ENCODE peak calls at places on chromosomes 1 and 21, in ten cellular contexts. One of them, this sample, is unnamed.

GRCh38 chr1:47527653-47528272 is 89.9 kb downstream of the FOXD2 start:
- DNase-seq in BJ: no peak
- DNase-seq in IMR-90: no peak
- DNase-seq in endodermal cell: peak
- DNase-seq in fibroblast of pulmonary artery: no peak
- DNase-seq in choroid plexus epithelial cell: peak
- DNase-seq in hepatocyte: peak
- DNase-seq in AG09309: no peak
- DNase-seq in transverse colon: peak
- DNase-seq in CD8-positive, alpha-beta memory T cell: no peak
- DNase-seq in this sample: no peak

GRCh38 chr1:147491098-147491497 is 50.2 kb upstream of the BCL9 start:
- DNase-seq in BJ: no peak
- DNase-seq in IMR-90: no peak
- DNase-seq in endodermal cell: peak
- DNase-seq in fibroblast of pulmonary artery: no peak
- DNase-seq in choroid plexus epithelial cell: no peak
- DNase-seq in hepatocyte: no peak
- DNase-seq in AG09309: no peak
- DNase-seq in transverse colon: no peak
- DNase-seq in CD8-positive, alpha-beta memory T cell: no peak
- DNase-seq in this sample: no peak

GRCh38 chr1:229342902-229343587 is at the start of gene CCSAP:
- DNase-seq in BJ: no peak
- DNase-seq in IMR-90: peak
- DNase-seq in endodermal cell: peak
- DNase-seq in fibroblast of pulmonary artery: peak
- DNase-seq in choroid plexus epithelial cell: peak
- DNase-seq in hepatocyte: peak
- DNase-seq in AG09309: no peak
- DNase-seq in transverse colon: peak
- DNase-seq in CD8-positive, alpha-beta memory T cell: peak
- DNase-seq in this sample: no peak

GRCh38 chr21:14922980-14923379 is 141.8 kb downstream of the NRIP1 start:
- DNase-seq in BJ: no peak
- DNase-seq in IMR-90: no peak
- DNase-seq in endodermal cell: no peak
- DNase-seq in fibroblast of pulmonary artery: no peak
- DNase-seq in choroid plexus epithelial cell: no peak
- DNase-seq in hepatocyte: no peak
- DNase-seq in AG09309: no peak
- DNase-seq in transverse colon: no peak
- DNase-seq in CD8-positive, alpha-beta memory T cell: no peak
- DNase-seq in this sample: no peak

GRCh38 chr1:193221641-193222040 is 35.2 kb upstream of the B3GALT2 start:
- DNase-seq in BJ: peak
- DNase-seq in IMR-90: no peak
- DNase-seq in endodermal cell: no peak
- DNase-seq in fibroblast of pulmonary artery: no peak
- DNase-seq in choroid plexus epithelial cell: no peak
- DNase-seq in hepatocyte: no peak
- DNase-seq in AG09309: no peak
- DNase-seq in transverse colon: no peak
- DNase-seq in CD8-positive, alpha-beta memory T cell: no peak
- DNase-seq in this sample: peak

GRCh38 chr1:184462170-184462569 is 75.3 kb downstream of the C1orf21 start:
- DNase-seq in BJ: no peak
- DNase-seq in IMR-90: no peak
- DNase-seq in endodermal cell: no peak
- DNase-seq in fibroblast of pulmonary artery: no peak
- DNase-seq in choroid plexus epithelial cell: no peak
- DNase-seq in hepatocyte: no peak
- DNase-seq in AG09309: no peak
- DNase-seq in transverse colon: no peak
- DNase-seq in CD8-positive, alpha-beta memory T cell: no peak
- DNase-seq in this sample: no peak

GRCh38 chr1:28409066-28409465 is 39.5 kb downstream of the PHACTR4 start:
- DNase-seq in BJ: no peak
- DNase-seq in IMR-90: no peak
- DNase-seq in endodermal cell: no peak
- DNase-seq in fibroblast of pulmonary artery: no peak
- DNase-seq in choroid plexus epithelial cell: no peak
- DNase-seq in hepatocyte: no peak
- DNase-seq in AG09309: no peak
- DNase-seq in transverse colon: no peak
- DNase-seq in CD8-positive, alpha-beta memory T cell: no peak
- DNase-seq in this sample: no peak

GRCh38 chr1:17016317-17016661 is 4.6 kb upstream of the ATP13A2 start:
- DNase-seq in BJ: peak
- DNase-seq in IMR-90: peak
- DNase-seq in endodermal cell: no peak
- DNase-seq in fibroblast of pulmonary artery: peak
- DNase-seq in choroid plexus epithelial cell: peak
- DNase-seq in hepatocyte: no peak
- DNase-seq in AG09309: no peak
- DNase-seq in transverse colon: no peak
- DNase-seq in CD8-positive, alpha-beta memory T cell: no peak
- DNase-seq in this sample: peak

GRCh38 chr1:8015036-8015808 is 10.9 kb downstream of the ERRFI1 start:
- DNase-seq in BJ: peak
- DNase-seq in IMR-90: peak
- DNase-seq in endodermal cell: peak
- DNase-seq in fibroblast of pulmonary artery: peak
- DNase-seq in choroid plexus epithelial cell: peak
- DNase-seq in hepatocyte: peak
- DNase-seq in AG09309: peak
- DNase-seq in transverse colon: peak
- DNase-seq in CD8-positive, alpha-beta memory T cell: peak
- DNase-seq in this sample: peak

GRCh38 chr1:8017495-8018310 is 8.4 kb downstream of the ERRFI1 start:
- DNase-seq in BJ: no peak
- DNase-seq in IMR-90: no peak
- DNase-seq in endodermal cell: no peak
- DNase-seq in fibroblast of pulmonary artery: no peak
- DNase-seq in choroid plexus epithelial cell: peak
- DNase-seq in hepatocyte: peak
- DNase-seq in AG09309: peak
- DNase-seq in transverse colon: no peak
- DNase-seq in CD8-positive, alpha-beta memory T cell: no peak
- DNase-seq in this sample: peak

GRCh38 chr1:8015809-8016165 is 10.3 kb downstream of the ERRFI1 start:
- DNase-seq in BJ: no peak
- DNase-seq in IMR-90: no peak
- DNase-seq in endodermal cell: no peak
- DNase-seq in fibroblast of pulmonary artery: peak
- DNase-seq in choroid plexus epithelial cell: peak
- DNase-seq in hepatocyte: no peak
- DNase-seq in AG09309: no peak
- DNase-seq in transverse colon: no peak
- DNase-seq in CD8-positive, alpha-beta memory T cell: no peak
- DNase-seq in this sample: peak

GRCh38 chr1:8014381-8014988 is 11.6 kb downstream of the ERRFI1 start:
- DNase-seq in BJ: no peak
- DNase-seq in IMR-90: no peak
- DNase-seq in endodermal cell: no peak
- DNase-seq in fibroblast of pulmonary artery: no peak
- DNase-seq in choroid plexus epithelial cell: peak
- DNase-seq in hepatocyte: no peak
- DNase-seq in AG09309: no peak
- DNase-seq in transverse colon: no peak
- DNase-seq in CD8-positive, alpha-beta memory T cell: no peak
- DNase-seq in this sample: no peak

GRCh38 chr1:8016244-8017241 is 9.6 kb downstream of the ERRFI1 start:
- DNase-seq in BJ: no peak
- DNase-seq in IMR-90: no peak
- DNase-seq in endodermal cell: no peak
- DNase-seq in fibroblast of pulmonary artery: no peak
- DNase-seq in choroid plexus epithelial cell: peak
- DNase-seq in hepatocyte: no peak
- DNase-seq in AG09309: no peak
- DNase-seq in transverse colon: no peak
- DNase-seq in CD8-positive, alpha-beta memory T cell: no peak
- DNase-seq in this sample: no peak
- H3K4me3 ChIP-seq in BJ: no peak
- H3K4me3 ChIP-seq in IMR-90: no peak
- H3K4me3 ChIP-seq in endodermal cell: peak
- H3K4me3 ChIP-seq in fibroblast of pulmonary artery: peak
- H3K4me3 ChIP-seq in choroid plexus epithelial cell: peak
- H3K4me3 ChIP-seq in hepatocyte: no peak
- H3K4me3 ChIP-seq in AG09309: no peak
- H3K4me3 ChIP-seq in transverse colon: no peak
- H3K4me3 ChIP-seq in CD8-positive, alpha-beta memory T cell: no peak
- H3K4me3 ChIP-seq in this sample: no peak

DNA sequence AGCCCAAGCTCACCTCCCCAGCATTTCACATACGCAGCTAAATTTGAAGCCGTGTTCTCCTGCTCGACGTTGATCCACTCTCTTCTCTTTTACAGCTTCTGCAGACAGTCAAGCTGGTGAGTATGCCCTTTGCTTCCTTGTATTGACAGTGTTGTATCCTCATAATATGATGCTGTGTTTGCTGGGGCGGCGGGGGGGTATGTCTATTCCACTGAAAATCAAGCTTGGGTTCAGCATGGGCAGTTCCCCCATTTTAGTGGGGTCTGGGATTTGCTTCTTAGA is 576 bp downstream of the FCGR2A start:
- DNase-seq in BJ: no peak
- DNase-seq in IMR-90: no peak
- DNase-seq in endodermal cell: no peak
- DNase-seq in fibroblast of pulmonary artery: no peak
- DNase-seq in choroid plexus epithelial cell: no peak
- DNase-seq in hepatocyte: no peak
- DNase-seq in AG09309: no peak
- DNase-seq in transverse colon: no peak
- DNase-seq in CD8-positive, alpha-beta memory T cell: no peak
- DNase-seq in this sample: no peak
- H3K4me3 ChIP-seq in BJ: no peak
- H3K4me3 ChIP-seq in IMR-90: no peak
- H3K4me3 ChIP-seq in endodermal cell: no peak
- H3K4me3 ChIP-seq in fibroblast of pulmonary artery: no peak
- H3K4me3 ChIP-seq in choroid plexus epithelial cell: no peak
- H3K4me3 ChIP-seq in hepatocyte: no peak
- H3K4me3 ChIP-seq in AG09309: no peak
- H3K4me3 ChIP-seq in transverse colon: no peak
- H3K4me3 ChIP-seq in CD8-positive, alpha-beta memory T cell: no peak
- H3K4me3 ChIP-seq in this sample: no peak

GRCh38 chr1:52552236-52552504 is 722 bp downstream of the TUT4 start:
- DNase-seq in BJ: no peak
- DNase-seq in IMR-90: peak
- DNase-seq in endodermal cell: peak
- DNase-seq in fibroblast of pulmonary artery: peak
- DNase-seq in choroid plexus epithelial cell: peak
- DNase-seq in hepatocyte: peak
- DNase-seq in AG09309: peak
- DNase-seq in transverse colon: peak
- DNase-seq in CD8-positive, alpha-beta memory T cell: peak
- DNase-seq in this sample: peak

GRCh38 chr1:52553372-52554266 is 727 bp upstream of the TUT4 start:
- DNase-seq in BJ: no peak
- DNase-seq in IMR-90: peak
- DNase-seq in endodermal cell: peak
- DNase-seq in fibroblast of pulmonary artery: peak
- DNase-seq in choroid plexus epithelial cell: peak
- DNase-seq in hepatocyte: peak
- DNase-seq in AG09309: peak
- DNase-seq in transverse colon: peak
- DNase-seq in CD8-positive, alpha-beta memory T cell: peak
- DNase-seq in this sample: peak

GRCh38 chr1:52550447-52550846 is 2.4 kb downstream of the TUT4 start:
- DNase-seq in BJ: no peak
- DNase-seq in IMR-90: no peak
- DNase-seq in endodermal cell: peak
- DNase-seq in fibroblast of pulmonary artery: no peak
- DNase-seq in choroid plexus epithelial cell: no peak
- DNase-seq in hepatocyte: no peak
- DNase-seq in AG09309: no peak
- DNase-seq in transverse colon: peak
- DNase-seq in CD8-positive, alpha-beta memory T cell: no peak
- DNase-seq in this sample: no peak

GRCh38 chr1:52552505-52553371 is at the start of gene TUT4:
- DNase-seq in BJ: no peak
- DNase-seq in IMR-90: peak
- DNase-seq in endodermal cell: peak
- DNase-seq in fibroblast of pulmonary artery: peak
- DNase-seq in choroid plexus epithelial cell: peak
- DNase-seq in hepatocyte: peak
- DNase-seq in AG09309: no peak
- DNase-seq in transverse colon: peak
- DNase-seq in CD8-positive, alpha-beta memory T cell: peak
- DNase-seq in this sample: peak

DNA sequence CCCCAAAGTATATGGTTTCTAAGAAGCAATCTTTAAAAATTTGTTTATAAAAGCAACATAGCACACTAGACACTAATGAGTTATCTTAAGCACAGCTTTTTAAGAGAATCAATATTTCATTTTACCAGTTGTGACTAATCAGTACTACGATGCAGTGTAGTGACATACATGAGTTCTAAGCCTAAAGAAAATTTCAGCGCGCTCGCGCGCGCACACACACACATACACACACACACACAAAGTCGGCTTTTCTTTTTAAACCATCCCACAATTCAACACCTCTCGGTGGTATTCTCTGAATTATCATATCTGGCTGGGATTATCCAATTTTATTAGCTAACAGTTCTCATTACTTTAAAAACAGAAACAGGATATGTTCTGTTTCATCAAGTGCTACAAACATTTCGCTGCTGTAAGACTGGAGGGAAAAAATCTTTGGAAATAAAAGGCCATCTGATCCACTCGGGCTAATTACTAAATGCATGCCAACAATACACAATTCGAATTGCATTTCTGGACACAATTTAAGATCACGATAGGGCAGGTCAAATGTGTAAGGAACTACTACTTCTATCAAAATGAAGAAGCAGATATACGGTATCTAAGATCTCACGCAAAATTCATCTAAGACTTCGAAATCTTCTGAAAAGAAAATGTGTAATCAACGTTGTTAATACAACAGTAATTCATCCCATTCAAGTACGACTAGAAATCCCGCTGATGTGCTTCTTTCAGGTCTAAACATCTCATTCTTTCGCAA is 1.2 kb downstream of the TUT4 start:
- DNase-seq in BJ: no peak
- DNase-seq in IMR-90: peak
- DNase-seq in endodermal cell: peak
- DNase-seq in fibroblast of pulmonary artery: peak
- DNase-seq in choroid plexus epithelial cell: peak
- DNase-seq in hepatocyte: peak
- DNase-seq in AG09309: no peak
- DNase-seq in transverse colon: peak
- DNase-seq in CD8-positive, alpha-beta memory T cell: peak
- DNase-seq in this sample: peak
- H3K4me3 ChIP-seq in BJ: peak
- H3K4me3 ChIP-seq in IMR-90: peak
- H3K4me3 ChIP-seq in endodermal cell: peak
- H3K4me3 ChIP-seq in fibroblast of pulmonary artery: peak
- H3K4me3 ChIP-seq in choroid plexus epithelial cell: peak
- H3K4me3 ChIP-seq in hepatocyte: peak
- H3K4me3 ChIP-seq in AG09309: peak
- H3K4me3 ChIP-seq in transverse colon: peak
- H3K4me3 ChIP-seq in CD8-positive, alpha-beta memory T cell: peak
- H3K4me3 ChIP-seq in this sample: peak

GRCh38 chr21:16533692-16534407 is 804.1 kb downstream of the USP25 start:
- DNase-seq in BJ: no peak
- DNase-seq in IMR-90: no peak
- DNase-seq in endodermal cell: no peak
- DNase-seq in fibroblast of pulmonary artery: no peak
- DNase-seq in choroid plexus epithelial cell: no peak
- DNase-seq in hepatocyte: no peak
- DNase-seq in AG09309: no peak
- DNase-seq in transverse colon: no peak
- DNase-seq in CD8-positive, alpha-beta memory T cell: no peak
- DNase-seq in this sample: no peak

GRCh38 chr21:16534408-16535099 is 804.8 kb downstream of the USP25 start:
- DNase-seq in BJ: no peak
- DNase-seq in IMR-90: peak
- DNase-seq in endodermal cell: no peak
- DNase-seq in fibroblast of pulmonary artery: peak
- DNase-seq in choroid plexus epithelial cell: peak
- DNase-seq in hepatocyte: peak
- DNase-seq in AG09309: peak
- DNase-seq in transverse colon: peak
- DNase-seq in CD8-positive, alpha-beta memory T cell: no peak
- DNase-seq in this sample: no peak

GRCh38 chr21:16536661-16537359 is 807.0 kb downstream of the USP25 start:
- DNase-seq in BJ: no peak
- DNase-seq in IMR-90: peak
- DNase-seq in endodermal cell: no peak
- DNase-seq in fibroblast of pulmonary artery: peak
- DNase-seq in choroid plexus epithelial cell: peak
- DNase-seq in hepatocyte: no peak
- DNase-seq in AG09309: no peak
- DNase-seq in transverse colon: no peak
- DNase-seq in CD8-positive, alpha-beta memory T cell: no peak
- DNase-seq in this sample: no peak

GRCh38 chr21:16532841-16533240 is 803.1 kb downstream of the USP25 start:
- DNase-seq in BJ: no peak
- DNase-seq in IMR-90: peak
- DNase-seq in endodermal cell: no peak
- DNase-seq in fibroblast of pulmonary artery: peak
- DNase-seq in choroid plexus epithelial cell: peak
- DNase-seq in hepatocyte: no peak
- DNase-seq in AG09309: no peak
- DNase-seq in transverse colon: no peak
- DNase-seq in CD8-positive, alpha-beta memory T cell: no peak
- DNase-seq in this sample: no peak

DNA sequence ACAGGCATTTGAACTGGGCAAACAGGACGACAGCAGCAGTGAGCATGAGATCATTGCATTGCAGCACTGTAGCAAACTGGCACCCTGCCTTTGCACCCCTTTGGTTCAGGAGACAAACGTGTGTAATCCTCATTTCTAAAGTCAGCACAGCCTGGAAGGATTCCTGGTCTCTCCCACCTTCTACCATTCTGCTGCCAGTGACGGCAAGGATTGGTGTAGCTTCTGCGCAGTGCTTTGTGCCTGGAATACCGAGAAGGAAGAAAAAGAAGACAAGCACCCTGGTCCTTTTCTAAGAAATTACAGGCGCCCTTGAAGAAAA is 805.3 kb downstream of the USP25 start:
- DNase-seq in BJ: no peak
- DNase-seq in IMR-90: peak
- DNase-seq in endodermal cell: no peak
- DNase-seq in fibroblast of pulmonary artery: peak
- DNase-seq in choroid plexus epithelial cell: peak
- DNase-seq in hepatocyte: no peak
- DNase-seq in AG09309: peak
- DNase-seq in transverse colon: peak
- DNase-seq in CD8-positive, alpha-beta memory T cell: no peak
- DNase-seq in this sample: peak
- H3K4me3 ChIP-seq in BJ: peak
- H3K4me3 ChIP-seq in IMR-90: no peak
- H3K4me3 ChIP-seq in endodermal cell: no peak
- H3K4me3 ChIP-seq in fibroblast of pulmonary artery: peak
- H3K4me3 ChIP-seq in choroid plexus epithelial cell: peak
- H3K4me3 ChIP-seq in hepatocyte: no peak
- H3K4me3 ChIP-seq in AG09309: peak
- H3K4me3 ChIP-seq in transverse colon: no peak
- H3K4me3 ChIP-seq in CD8-positive, alpha-beta memory T cell: no peak
- H3K4me3 ChIP-seq in this sample: no peak

This sample was measured in retinal pigment epithelial cell.